ENCODE peak calls at places on chromosomes 7 and 10, in five cellular contexts. Q is fibroblast of lung; G is activated naive CD8-positive, alpha-beta T cell treated with anti-CD3 and anti-CD28 coated beads for 36 hours; A is pons; S is left ventricle myocardium inferior. O is an unnamed sample.

GRCh38 chr7:2876031-2876862 is 32.1 kb upstream of the GNA12 start:
- DNase-seq in Q (peak), G (no peak), A (no peak), S (no peak), O (no peak)

GRCh38 chr10:26211781-26212444 is 4.7 kb upstream of the GAD2 start:
- DNase-seq in Q (no peak), G (no peak), A (no peak), S (no peak), O (no peak)

GRCh38 chr10:12631216-12631615 is 281.9 kb downstream of the CAMK1D start:
- DNase-seq in Q (peak), G (no peak), A (no peak), S (no peak), O (no peak)

GRCh38 chr10:129816702-129817101 is 147.4 kb downstream of the EBF3 start:
- DNase-seq in Q (no peak), G (no peak), A (no peak), S (no peak), O (no peak)

GRCh38 chr7:27129729-27130539 is 623 bp downstream of the HOXA4 start:
- DNase-seq in Q (no peak), G (no peak), A (no peak), S (no peak), O (no peak)

GRCh38 chr10:131695814-131696165 is 205.0 kb upstream of the PPP2R2D start:
- DNase-seq in Q (no peak), G (no peak), A (no peak), S (no peak), O (no peak)

GRCh38 chr10:100650693-100651092 is 94.7 kb upstream of the PAX2 start:
- DNase-seq in Q (no peak), G (no peak), A (no peak), S (no peak), O (no peak)

GRCh38 chr7:41964849-41965745 is 262.2 kb upstream of the INHBA start:
- DNase-seq in Q (no peak), G (no peak), A (no peak), S (no peak), O (no peak)

GRCh38 chr10:71708301-71708703 is 11.3 kb downstream of the C10orf105 start:
- DNase-seq in Q (peak), G (peak), A (peak), S (peak), O (peak)